ENCODE peak calls at places on chromosome 1, in nine cellular contexts. I, D, N, J, L, W, M, S and O are unnamed samples.

GRCh38 chr1:26419494-26419893 is 8.9 kb downstream of the LIN28A start:
- DNase-seq in J (no peak), M (no peak), D (no peak), I (no peak), L (no peak), W (no peak), N (no peak), S (no peak), O (no peak)

GRCh38 chr1:101526813-101527212 is 290.0 kb downstream of the S1PR1 start:
- DNase-seq in W (no peak), N (no peak), S (no peak), I (no peak), L (no peak), D (no peak), M (no peak), J (no peak), O (no peak)

GRCh38 chr1:41740630-41741239 is 178.0 kb downstream of the HIVEP3 start:
- DNase-seq in N (no peak), I (no peak), M (no peak), S (no peak), L (no peak), W (peak), D (no peak), J (no peak), O (no peak)

GRCh38 chr1:78229344-78229743 is 183.6 kb downstream of the GIPC2 start:
- DNase-seq in N (no peak), J (no peak), D (no peak), I (peak), L (no peak), M (no peak), S (no peak), W (no peak), O (no peak)

GRCh38 chr1:43913051-43913501 is 20.5 kb upstream of the ARTN start:
- DNase-seq in W (no peak), L (no peak), I (no peak), J (no peak), N (no peak), S (no peak), M (no peak), D (no peak), O (no peak)

GRCh38 chr1:178450871-178451270 is 45.9 kb downstream of the CLEC20A start:
- DNase-seq in L (no peak), W (no peak), M (no peak), S (no peak), D (no peak), N (no peak), I (peak), J (no peak), O (no peak)

GRCh38 chr1:233135833-233136232 is 159.7 kb downstream of the PCNX2 start:
- DNase-seq in S (no peak), I (no peak), J (no peak), D (no peak), L (no peak), M (no peak), N (no peak), W (no peak), O (no peak)

GRCh38 chr1:44031051-44031899 is at the start of gene SLC6A9:
- DNase-seq in S (peak), W (peak), J (peak), M (no peak), D (peak), I (peak), L (peak), N (peak), O (peak)

GRCh38 chr1:211281322-211282022 is 22.3 kb downstream of the RCOR3 start:
- DNase-seq in M (no peak), D (no peak), W (no peak), I (no peak), S (no peak), J (no peak), L (no peak), N (no peak), O (no peak)